ENCODE peak calls at places on chromosomes 2 and 18, in eight cellular contexts. One of them, this sample, is unnamed.

GRCh38 chr2:101831351-101831865 is 133.9 kb downstream of the MAP4K4 start:
- DNase-seq in midbrain: peak
- DNase-seq in kidney epithelial cell: peak
- DNase-seq in Peyer's patch: peak
- DNase-seq in omental fat pad: peak
- DNase-seq in heart right ventricle: peak
- DNase-seq in A549: peak
- DNase-seq in activated T-helper 1 cell treated with Interleukin-2 at 50 U/mL for 16 hours: peak
- DNase-seq in this sample: peak

GRCh38 chr2:239160226-239161143 is 240.3 kb downstream of the HDAC4 start:
- DNase-seq in midbrain: no peak
- DNase-seq in kidney epithelial cell: no peak
- DNase-seq in Peyer's patch: peak
- DNase-seq in omental fat pad: no peak
- DNase-seq in heart right ventricle: no peak
- DNase-seq in A549: no peak
- DNase-seq in activated T-helper 1 cell treated with Interleukin-2 at 50 U/mL for 16 hours: no peak
- DNase-seq in this sample: no peak

GRCh38 chr2:178761759-178762371 is 45.4 kb downstream of the TTN start:
- DNase-seq in midbrain: no peak
- DNase-seq in kidney epithelial cell: peak
- DNase-seq in Peyer's patch: no peak
- DNase-seq in omental fat pad: no peak
- DNase-seq in heart right ventricle: no peak
- DNase-seq in A549: peak
- DNase-seq in activated T-helper 1 cell treated with Interleukin-2 at 50 U/mL for 16 hours: no peak
- DNase-seq in this sample: no peak

GRCh38 chr2:85649201-85650190 is 18.5 kb downstream of the SFTPB start:
- DNase-seq in midbrain: no peak
- DNase-seq in kidney epithelial cell: no peak
- DNase-seq in Peyer's patch: no peak
- DNase-seq in omental fat pad: no peak
- DNase-seq in heart right ventricle: no peak
- DNase-seq in A549: peak
- DNase-seq in activated T-helper 1 cell treated with Interleukin-2 at 50 U/mL for 16 hours: no peak
- DNase-seq in this sample: no peak

GRCh38 chr18:48814490-48815181 is 136.1 kb downstream of the SMAD7 start:
- DNase-seq in midbrain: no peak
- DNase-seq in kidney epithelial cell: no peak
- DNase-seq in Peyer's patch: peak
- DNase-seq in omental fat pad: peak
- DNase-seq in heart right ventricle: no peak
- DNase-seq in A549: no peak
- DNase-seq in activated T-helper 1 cell treated with Interleukin-2 at 50 U/mL for 16 hours: no peak
- DNase-seq in this sample: peak

GRCh38 chr18:45837283-45838070 is 12.0 kb downstream of the SIGLEC15 start:
- DNase-seq in midbrain: no peak
- DNase-seq in kidney epithelial cell: no peak
- DNase-seq in Peyer's patch: peak
- DNase-seq in omental fat pad: no peak
- DNase-seq in heart right ventricle: peak
- DNase-seq in A549: peak
- DNase-seq in activated T-helper 1 cell treated with Interleukin-2 at 50 U/mL for 16 hours: peak
- DNase-seq in this sample: no peak

GRCh38 chr2:98416760-98417159 is 27.9 kb upstream of the INPP4A start:
- DNase-seq in midbrain: no peak
- DNase-seq in kidney epithelial cell: no peak
- DNase-seq in Peyer's patch: no peak
- DNase-seq in omental fat pad: no peak
- DNase-seq in heart right ventricle: no peak
- DNase-seq in A549: no peak
- DNase-seq in activated T-helper 1 cell treated with Interleukin-2 at 50 U/mL for 16 hours: no peak
- DNase-seq in this sample: no peak

GRCh38 chr2:217370391-217370790 is 510.5 kb upstream of the TNP1 start:
- DNase-seq in midbrain: no peak
- DNase-seq in kidney epithelial cell: peak
- DNase-seq in Peyer's patch: no peak
- DNase-seq in omental fat pad: no peak
- DNase-seq in heart right ventricle: no peak
- DNase-seq in A549: peak
- DNase-seq in activated T-helper 1 cell treated with Interleukin-2 at 50 U/mL for 16 hours: no peak
- DNase-seq in this sample: no peak

GRCh38 chr18:45441110-45441842 is 174.0 kb upstream of the SLC14A2 start:
- DNase-seq in midbrain: no peak
- DNase-seq in kidney epithelial cell: no peak
- DNase-seq in Peyer's patch: no peak
- DNase-seq in omental fat pad: no peak
- DNase-seq in heart right ventricle: no peak
- DNase-seq in A549: no peak
- DNase-seq in activated T-helper 1 cell treated with Interleukin-2 at 50 U/mL for 16 hours: no peak
- DNase-seq in this sample: no peak

GRCh38 chr2:127596311-127597045 is 49.5 kb upstream of the GPR17 start:
- DNase-seq in midbrain: no peak
- DNase-seq in kidney epithelial cell: no peak
- DNase-seq in Peyer's patch: peak
- DNase-seq in omental fat pad: no peak
- DNase-seq in heart right ventricle: no peak
- DNase-seq in A549: no peak
- DNase-seq in activated T-helper 1 cell treated with Interleukin-2 at 50 U/mL for 16 hours: no peak
- DNase-seq in this sample: no peak

GRCh38 chr2:110816404-110817365 is 84.3 kb downstream of the ACOXL start:
- DNase-seq in midbrain: no peak
- DNase-seq in kidney epithelial cell: no peak
- DNase-seq in Peyer's patch: no peak
- DNase-seq in omental fat pad: no peak
- DNase-seq in heart right ventricle: no peak
- DNase-seq in A549: no peak
- DNase-seq in activated T-helper 1 cell treated with Interleukin-2 at 50 U/mL for 16 hours: no peak
- DNase-seq in this sample: no peak

GRCh38 chr2:113876503-113877387 is 13.1 kb upstream of the ACTR3 start:
- DNase-seq in midbrain: no peak
- DNase-seq in kidney epithelial cell: peak
- DNase-seq in Peyer's patch: peak
- DNase-seq in omental fat pad: no peak
- DNase-seq in heart right ventricle: peak
- DNase-seq in A549: no peak
- DNase-seq in activated T-helper 1 cell treated with Interleukin-2 at 50 U/mL for 16 hours: peak
- DNase-seq in this sample: no peak

GRCh38 chr18:35386600-35387366 is 9.6 kb upstream of the ZNF396 start:
- DNase-seq in midbrain: peak
- DNase-seq in kidney epithelial cell: peak
- DNase-seq in Peyer's patch: peak
- DNase-seq in omental fat pad: no peak
- DNase-seq in heart right ventricle: peak
- DNase-seq in A549: peak
- DNase-seq in activated T-helper 1 cell treated with Interleukin-2 at 50 U/mL for 16 hours: no peak
- DNase-seq in this sample: no peak

GRCh38 chr2:72821118-72821517 is 4.7 kb downstream of the EXOC6B start:
- DNase-seq in midbrain: no peak
- DNase-seq in kidney epithelial cell: no peak
- DNase-seq in Peyer's patch: no peak
- DNase-seq in omental fat pad: no peak
- DNase-seq in heart right ventricle: no peak
- DNase-seq in A549: no peak
- DNase-seq in activated T-helper 1 cell treated with Interleukin-2 at 50 U/mL for 16 hours: no peak
- DNase-seq in this sample: no peak

GRCh38 chr2:60945341-60945740 is 64.0 kb downstream of the REL start:
- DNase-seq in midbrain: no peak
- DNase-seq in kidney epithelial cell: no peak
- DNase-seq in Peyer's patch: no peak
- DNase-seq in omental fat pad: no peak
- DNase-seq in heart right ventricle: no peak
- DNase-seq in A549: no peak
- DNase-seq in activated T-helper 1 cell treated with Interleukin-2 at 50 U/mL for 16 hours: no peak
- DNase-seq in this sample: no peak

GRCh38 chr18:63297678-63298392 is 21.7 kb downstream of the BCL2 start:
- DNase-seq in midbrain: peak
- DNase-seq in kidney epithelial cell: no peak
- DNase-seq in Peyer's patch: no peak
- DNase-seq in omental fat pad: no peak
- DNase-seq in heart right ventricle: no peak
- DNase-seq in A549: no peak
- DNase-seq in activated T-helper 1 cell treated with Interleukin-2 at 50 U/mL for 16 hours: no peak
- DNase-seq in this sample: no peak

GRCh38 chr18:51051105-51051712 is 21.2 kb downstream of the SMAD4 start:
- DNase-seq in midbrain: peak
- DNase-seq in kidney epithelial cell: no peak
- DNase-seq in Peyer's patch: no peak
- DNase-seq in omental fat pad: no peak
- DNase-seq in heart right ventricle: no peak
- DNase-seq in A549: peak
- DNase-seq in activated T-helper 1 cell treated with Interleukin-2 at 50 U/mL for 16 hours: no peak
- DNase-seq in this sample: no peak

GRCh38 chr2:127485051-127485693 is 41.1 kb downstream of the IWS1 start:
- DNase-seq in midbrain: no peak
- DNase-seq in kidney epithelial cell: no peak
- DNase-seq in Peyer's patch: no peak
- DNase-seq in omental fat pad: no peak
- DNase-seq in heart right ventricle: no peak
- DNase-seq in A549: no peak
- DNase-seq in activated T-helper 1 cell treated with Interleukin-2 at 50 U/mL for 16 hours: no peak
- DNase-seq in this sample: no peak

GRCh38 chr2:42706836-42707235 is 57.1 kb downstream of the OXER1 start:
- DNase-seq in midbrain: no peak
- DNase-seq in kidney epithelial cell: no peak
- DNase-seq in Peyer's patch: no peak
- DNase-seq in omental fat pad: no peak
- DNase-seq in heart right ventricle: no peak
- DNase-seq in A549: no peak
- DNase-seq in activated T-helper 1 cell treated with Interleukin-2 at 50 U/mL for 16 hours: no peak
- DNase-seq in this sample: no peak

GRCh38 chr18:58922995-58923394 is 58.3 kb downstream of the ZNF532 start:
- DNase-seq in midbrain: no peak
- DNase-seq in kidney epithelial cell: no peak
- DNase-seq in Peyer's patch: no peak
- DNase-seq in omental fat pad: no peak
- DNase-seq in heart right ventricle: no peak
- DNase-seq in A549: no peak
- DNase-seq in activated T-helper 1 cell treated with Interleukin-2 at 50 U/mL for 16 hours: no peak
- DNase-seq in this sample: no peak

GRCh38 chr2:231353469-231353868 is 42.0 kb upstream of the B3GNT7 start:
- DNase-seq in midbrain: no peak
- DNase-seq in kidney epithelial cell: no peak
- DNase-seq in Peyer's patch: no peak
- DNase-seq in omental fat pad: no peak
- DNase-seq in heart right ventricle: no peak
- DNase-seq in A549: no peak
- DNase-seq in activated T-helper 1 cell treated with Interleukin-2 at 50 U/mL for 16 hours: no peak
- DNase-seq in this sample: no peak

GRCh38 chr18:64330161-64330560 is 181.3 kb upstream of the LINC00305 start:
- DNase-seq in midbrain: peak
- DNase-seq in kidney epithelial cell: no peak
- DNase-seq in Peyer's patch: no peak
- DNase-seq in omental fat pad: no peak
- DNase-seq in heart right ventricle: no peak
- DNase-seq in A549: peak
- DNase-seq in activated T-helper 1 cell treated with Interleukin-2 at 50 U/mL for 16 hours: no peak
- DNase-seq in this sample: no peak

GRCh38 chr2:167406558-167406957 is 518.3 kb downstream of the XIRP2 start:
- DNase-seq in midbrain: no peak
- DNase-seq in kidney epithelial cell: no peak
- DNase-seq in Peyer's patch: no peak
- DNase-seq in omental fat pad: no peak
- DNase-seq in heart right ventricle: no peak
- DNase-seq in A549: no peak
- DNase-seq in activated T-helper 1 cell treated with Interleukin-2 at 50 U/mL for 16 hours: no peak
- DNase-seq in this sample: no peak

GRCh38 chr2:16393483-16394071 is 272.1 kb downstream of the CYRIA start:
- DNase-seq in midbrain: no peak
- DNase-seq in kidney epithelial cell: no peak
- DNase-seq in Peyer's patch: no peak
- DNase-seq in omental fat pad: no peak
- DNase-seq in heart right ventricle: no peak
- DNase-seq in A549: no peak
- DNase-seq in activated T-helper 1 cell treated with Interleukin-2 at 50 U/mL for 16 hours: no peak
- DNase-seq in this sample: no peak

GRCh38 chr2:173010233-173010632 is 65.4 kb upstream of the MAP3K20 start:
- DNase-seq in midbrain: no peak
- DNase-seq in kidney epithelial cell: no peak
- DNase-seq in Peyer's patch: no peak
- DNase-seq in omental fat pad: no peak
- DNase-seq in heart right ventricle: no peak
- DNase-seq in A549: no peak
- DNase-seq in activated T-helper 1 cell treated with Interleukin-2 at 50 U/mL for 16 hours: no peak
- DNase-seq in this sample: no peak

GRCh38 chr2:46914578-46915230 is 902 bp downstream of the MCFD2 start:
- DNase-seq in midbrain: no peak
- DNase-seq in kidney epithelial cell: no peak
- DNase-seq in Peyer's patch: no peak
- DNase-seq in omental fat pad: no peak
- DNase-seq in heart right ventricle: no peak
- DNase-seq in A549: no peak
- DNase-seq in activated T-helper 1 cell treated with Interleukin-2 at 50 U/mL for 16 hours: no peak
- DNase-seq in this sample: no peak

GRCh38 chr18:52408800-52409302 is 68.9 kb downstream of the DCC start:
- DNase-seq in midbrain: no peak
- DNase-seq in kidney epithelial cell: no peak
- DNase-seq in Peyer's patch: no peak
- DNase-seq in omental fat pad: no peak
- DNase-seq in heart right ventricle: no peak
- DNase-seq in A549: no peak
- DNase-seq in activated T-helper 1 cell treated with Interleukin-2 at 50 U/mL for 16 hours: no peak
- DNase-seq in this sample: no peak

GRCh38 chr2:124437811-124438210 is 412.7 kb downstream of the CNTNAP5 start:
- DNase-seq in midbrain: no peak
- DNase-seq in kidney epithelial cell: no peak
- DNase-seq in Peyer's patch: no peak
- DNase-seq in omental fat pad: no peak
- DNase-seq in heart right ventricle: no peak
- DNase-seq in A549: no peak
- DNase-seq in activated T-helper 1 cell treated with Interleukin-2 at 50 U/mL for 16 hours: no peak
- DNase-seq in this sample: no peak

GRCh38 chr2:230665263-230665691 is 47.4 kb upstream of the CAB39 start:
- DNase-seq in midbrain: no peak
- DNase-seq in kidney epithelial cell: no peak
- DNase-seq in Peyer's patch: no peak
- DNase-seq in omental fat pad: no peak
- DNase-seq in heart right ventricle: no peak
- DNase-seq in A549: no peak
- DNase-seq in activated T-helper 1 cell treated with Interleukin-2 at 50 U/mL for 16 hours: no peak
- DNase-seq in this sample: no peak

GRCh38 chr2:165436559-165436958 is 32.9 kb upstream of the CSRNP3 start:
- DNase-seq in midbrain: no peak
- DNase-seq in kidney epithelial cell: no peak
- DNase-seq in Peyer's patch: no peak
- DNase-seq in omental fat pad: no peak
- DNase-seq in heart right ventricle: no peak
- DNase-seq in A549: no peak
- DNase-seq in activated T-helper 1 cell treated with Interleukin-2 at 50 U/mL for 16 hours: no peak
- DNase-seq in this sample: no peak

GRCh38 chr2:96470636-96471035 is 34.5 kb downstream of the NEURL3 start:
- DNase-seq in midbrain: peak
- DNase-seq in kidney epithelial cell: no peak
- DNase-seq in Peyer's patch: peak
- DNase-seq in omental fat pad: no peak
- DNase-seq in heart right ventricle: peak
- DNase-seq in A549: peak
- DNase-seq in activated T-helper 1 cell treated with Interleukin-2 at 50 U/mL for 16 hours: peak
- DNase-seq in this sample: peak

GRCh38 chr2:216636570-216637450 is 3.6 kb downstream of the IGFBP2 start:
- DNase-seq in midbrain: no peak
- DNase-seq in kidney epithelial cell: peak
- DNase-seq in Peyer's patch: peak
- DNase-seq in omental fat pad: no peak
- DNase-seq in heart right ventricle: no peak
- DNase-seq in A549: peak
- DNase-seq in activated T-helper 1 cell treated with Interleukin-2 at 50 U/mL for 16 hours: no peak
- DNase-seq in this sample: no peak

GRCh38 chr18:36187138-36187825 is at the start of gene MOCOS:
- DNase-seq in midbrain: peak
- DNase-seq in kidney epithelial cell: peak
- DNase-seq in Peyer's patch: peak
- DNase-seq in omental fat pad: peak
- DNase-seq in heart right ventricle: peak
- DNase-seq in A549: peak
- DNase-seq in activated T-helper 1 cell treated with Interleukin-2 at 50 U/mL for 16 hours: peak
- DNase-seq in this sample: peak

GRCh38 chr2:6642011-6642410 is 223.7 kb downstream of the CMPK2 start:
- DNase-seq in midbrain: peak
- DNase-seq in kidney epithelial cell: no peak
- DNase-seq in Peyer's patch: no peak
- DNase-seq in omental fat pad: no peak
- DNase-seq in heart right ventricle: no peak
- DNase-seq in A549: no peak
- DNase-seq in activated T-helper 1 cell treated with Interleukin-2 at 50 U/mL for 16 hours: no peak
- DNase-seq in this sample: no peak